ENCODE peak calls at places on chromosomes 12 and 14, in seven cellular contexts. P is AG04450, X is Calu3, F is foreskin fibroblast, L is mammary epithelial cell, B is body of pancreas, G is omental fat pad. R is an unnamed sample.

GRCh38 chr12:70757830-70758493 is 120.7 kb upstream of the PTPRB start:
- DNase-seq in B (no peak), G (no peak), X (no peak), P (no peak), F (no peak), L (no peak), R (peak; percentile 5)

GRCh38 chr12:46562625-46563228 is 190.2 kb upstream of the SLC38A2 start:
- DNase-seq in P (no peak), B (no peak), G (no peak), X (no peak), L (peak; percentile 95), F (peak; percentile 90), R (no peak)

GRCh38 chr12:131217024-131217586 is 263.4 kb downstream of the ADGRD1 start:
- DNase-seq in F (no peak), G (no peak), B (no peak), P (no peak), L (no peak), X (no peak), R (peak; percentile 10)

GRCh38 chr14:102046337-102047278 is 40.2 kb downstream of the HSP90AA1 start:
- DNase-seq in G (no peak), B (peak; percentile 96), P (no peak), X (peak; percentile 88), F (peak; percentile 44), L (peak; percentile 39), R (peak; percentile 88)

GRCh38 chr12:98388126-98388525 is 127.3 kb upstream of the TMPO start:
- DNase-seq in G (no peak), L (no peak), X (no peak), P (no peak), F (no peak), B (no peak), R (no peak)

GRCh38 chr12:113372371-113372770 is 14.0 kb downstream of the PLBD2 start:
- DNase-seq in P (no peak), G (no peak), X (no peak), F (no peak), L (no peak), B (no peak), R (no peak)

GRCh38 chr12:50732591-50732990 is 31.3 kb upstream of the ATF1 start:
- DNase-seq in L (peak; percentile 72), F (peak; percentile 85), P (peak; percentile 69), X (no peak), B (no peak), G (no peak), R (no peak)

GRCh38 chr12:22625671-22626251 is 790 bp downstream of the ETNK1 start:
- DNase-seq in P (no peak), L (peak; percentile 72), X (peak; percentile 43), G (no peak), F (peak; percentile 14), B (peak; percentile 32), R (peak; percentile 63)

GRCh38 chr12:30531731-30532678 is 163.7 kb downstream of the IPO8 start:
- DNase-seq in F (no peak), B (no peak), L (no peak), X (no peak), P (no peak), G (no peak), R (no peak)

GRCh38 chr12:6608592-6609311 is 1.6 kb upstream of the CHD4 start:
- DNase-seq in P (no peak), L (no peak), X (no peak), F (no peak), B (peak; percentile 40), G (no peak), R (peak; percentile 57)

GRCh38 chr14:69999246-69999645 is 120.0 kb downstream of the SMOC1 start:
- DNase-seq in P (peak; percentile 97), L (peak; percentile 100), G (no peak), F (no peak), X (peak; percentile 45), B (peak; percentile 76), R (no peak)

GRCh38 chr14:74589291-74589879 is 22.7 kb downstream of the LTBP2 start:
- DNase-seq in P (no peak), X (no peak), L (peak; percentile 63), G (no peak), B (no peak), F (no peak), R (no peak)

GRCh38 chr14:102154121-102154520 is 14.4 kb downstream of the WDR20 start:
- DNase-seq in B (no peak), L (no peak), P (no peak), G (no peak), F (no peak), X (no peak), R (no peak)

GRCh38 chr14:60616326-60617044 is 32.8 kb downstream of the SIX1 start:
- DNase-seq in X (no peak), B (no peak), P (no peak), F (no peak), L (no peak), G (no peak), R (no peak)

GRCh38 chr12:130706885-130707570 is 9.1 kb downstream of the RIMBP2 start:
- DNase-seq in L (no peak), F (no peak), P (no peak), G (no peak), B (no peak), X (no peak), R (no peak)

GRCh38 chr14:56996721-56997399 is 186.6 kb upstream of the OTX2 start:
- DNase-seq in L (no peak), X (peak; percentile 35), P (no peak), B (no peak), G (no peak), F (no peak), R (no peak)

GRCh38 chr12:28130234-28130624 is 60.0 kb upstream of the CCDC91 start:
- DNase-seq in X (no peak), P (no peak), G (no peak), F (no peak), B (no peak), L (no peak), R (no peak)

GRCh38 chr12:15979096-15980091 is 68.3 kb downstream of the DERA start:
- DNase-seq in G (no peak), P (peak; percentile 78), X (peak; percentile 63), B (peak; percentile 33), F (peak; percentile 65), L (peak; percentile 37), R (peak; percentile 56)

GRCh38 chr12:12723681-12724420 is 6.7 kb downstream of the CDKN1B start:
- DNase-seq in F (no peak), L (peak; percentile 45), G (no peak), B (peak; percentile 59), X (peak; percentile 32), P (no peak), R (peak; percentile 55)

DNA sequence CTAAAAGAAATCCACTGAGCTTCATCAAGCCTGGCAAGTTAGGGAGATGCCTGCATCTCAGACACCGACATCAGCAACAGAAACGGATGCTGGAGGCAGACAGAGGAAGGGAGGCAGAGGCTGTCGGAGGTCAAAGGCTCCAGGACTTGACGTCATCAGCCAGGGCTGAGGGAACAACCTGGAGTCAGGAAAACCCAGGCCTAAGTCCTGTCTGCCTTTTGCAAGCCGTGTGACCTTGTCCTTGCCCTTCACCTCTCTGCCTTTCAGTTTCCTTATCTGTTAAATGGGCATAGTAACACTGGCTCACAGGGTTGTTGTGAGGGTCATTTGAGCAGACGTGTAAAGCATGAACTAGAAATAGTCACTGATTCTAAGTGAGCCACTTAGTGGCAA is 194.2 kb downstream of the BCL11B start:
- DNase-seq in P (no peak), F (no peak), L (no peak), B (no peak), X (no peak), G (no peak), R (no peak)
- TF ChIP-seq CTCF in P (no peak), F (no peak), L (no peak), B (no peak), X (no peak), G (no peak), R (no peak)

GRCh38 chr14:51093371-51094281 is 1.3 kb downstream of the TRIM9 start:
- DNase-seq in L (peak; percentile 35), X (no peak), P (no peak), F (no peak), G (no peak), B (peak; percentile 52), R (no peak)
- TF ChIP-seq CTCF in L (peak; percentile 44), X (no peak), P (no peak), F (no peak), G (no peak), B (peak; percentile 19), R (no peak)

DNA sequence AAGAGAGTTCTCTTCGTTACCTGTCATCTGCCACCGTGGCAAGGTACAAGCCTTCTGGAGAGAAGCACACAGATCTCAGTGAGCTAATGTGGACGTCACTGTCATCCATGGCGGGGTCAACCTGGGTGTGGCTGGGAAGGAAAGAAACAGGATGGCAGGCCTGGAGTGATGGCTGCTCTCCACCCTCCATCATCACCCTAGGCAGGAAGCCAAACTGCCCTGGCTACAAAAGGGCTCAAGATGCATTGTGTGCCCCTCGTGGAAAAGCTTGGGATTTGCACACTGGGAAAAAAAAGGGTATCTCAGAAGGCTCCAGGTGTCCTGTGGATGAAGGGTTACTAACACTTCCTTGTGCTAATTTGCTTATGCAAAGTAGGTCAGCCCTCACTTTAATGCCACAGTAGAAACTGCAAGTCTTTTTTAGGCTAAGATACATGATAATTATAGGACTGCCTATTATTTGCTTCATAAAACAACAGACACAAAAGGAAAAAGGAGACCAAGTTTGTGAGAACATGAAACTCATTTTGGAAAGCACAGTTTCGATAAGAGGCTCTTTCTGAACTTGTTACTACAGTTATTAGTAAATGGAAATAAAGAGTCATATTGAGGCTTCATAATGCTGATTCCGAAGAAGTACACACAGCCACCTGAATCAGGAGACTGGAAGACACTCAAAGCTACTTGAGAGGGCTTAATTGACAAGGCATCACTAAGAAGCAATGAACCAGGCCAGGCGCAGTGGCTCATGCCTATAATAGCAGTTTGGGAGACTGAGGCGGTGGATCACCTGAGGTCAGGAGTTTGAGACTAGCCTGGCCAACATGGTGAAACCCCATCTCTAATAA is 18.9 kb downstream of the RFC5 start:
- DNase-seq in B (no peak), L (no peak), X (peak; percentile 39), G (no peak), P (no peak), F (no peak), R (no peak)
- TF ChIP-seq CTCF in B (no peak), L (no peak), X (no peak), G (no peak), P (peak; percentile 18), F (peak; percentile 13), R (no peak)

GRCh38 chr12:107360033-107360432 is 266.7 kb upstream of the CRY1 start:
- DNase-seq in B (no peak), G (no peak), X (no peak), F (no peak), L (no peak), P (no peak), R (no peak)
- TF ChIP-seq CTCF in B (no peak), G (no peak), X (no peak), F (no peak), L (no peak), P (no peak), R (no peak)

DNA sequence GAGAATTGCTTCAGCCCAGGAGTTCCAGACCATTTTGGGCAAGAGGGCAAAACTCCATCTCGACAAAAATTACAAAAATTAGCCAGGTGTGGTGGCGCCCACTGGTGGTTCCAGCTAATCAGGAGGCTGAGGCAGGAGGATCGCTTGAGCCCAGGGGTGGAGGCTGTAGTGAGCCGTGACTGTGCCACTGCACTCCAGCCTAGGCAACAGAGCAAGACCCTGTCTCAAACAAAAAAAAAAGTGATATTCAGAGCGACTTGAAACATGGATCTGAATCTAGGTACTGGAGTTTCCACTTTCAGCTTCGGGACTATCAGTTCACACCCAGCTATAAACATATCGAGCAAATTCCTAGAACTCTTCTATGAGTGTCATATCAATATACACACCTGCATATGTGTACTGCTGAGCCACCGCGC is 16.3 kb upstream of the RNF34 start:
- DNase-seq in L (no peak), F (no peak), P (no peak), G (no peak), X (peak; percentile 17), B (no peak), R (no peak)
- TF ChIP-seq CTCF in L (peak; percentile 15), F (no peak), P (no peak), G (no peak), X (no peak), B (no peak), R (peak; percentile 19)